ENCODE peak calls at places on chromosomes 6 and 20, in eight cellular contexts. P is choroid plexus epithelial cell; V is AG08395; M is GM12891; Z is fibroblast of mammary gland; X is amygdala; J is dermis blood vessel endothelial cell; E is CD8-positive, alpha-beta T cell. K is an unnamed sample.

GRCh38 chr6:35230950-35231349 is 17.2 kb downstream of the SCUBE3 start:
- DNase-seq in P (no peak), V (no peak), M (no peak), Z (no peak), X (no peak), J (no peak), E (no peak), K (no peak)

GRCh38 chr6:13463327-13463717 is 24.1 kb downstream of the GFOD1 start:
- DNase-seq in P (no peak), V (no peak), M (no peak), Z (no peak), X (no peak), J (no peak), E (no peak), K (no peak)

GRCh38 chr6:113995632-113996031 is 24.7 kb upstream of the HDAC2 start:
- DNase-seq in P (peak), V (peak), M (no peak), Z (peak), X (peak), J (peak), E (no peak), K (peak)

GRCh38 chr20:38927902-38928578 is 1.8 kb downstream of the FAM83D start:
- DNase-seq in P (no peak), V (no peak), M (no peak), Z (no peak), X (no peak), J (no peak), E (no peak), K (no peak)

GRCh38 chr6:89385846-89386245 is 26.2 kb downstream of the RRAGD start:
- DNase-seq in P (no peak), V (no peak), M (no peak), Z (no peak), X (no peak), J (no peak), E (no peak), K (no peak)

GRCh38 chr6:48505621-48506020 is 394.6 kb upstream of the PTCHD4 start:
- DNase-seq in P (no peak), V (no peak), M (no peak), Z (no peak), X (no peak), J (no peak), E (no peak), K (no peak)

GRCh38 chr6:85472744-85473143 is 22.9 kb downstream of the NT5E start:
- DNase-seq in P (peak), V (no peak), M (no peak), Z (no peak), X (no peak), J (no peak), E (no peak), K (no peak)

GRCh38 chr6:33786736-33787135 is 2.2 kb downstream of the LEMD2 start:
- DNase-seq in P (no peak), V (no peak), M (no peak), Z (no peak), X (no peak), J (peak), E (no peak), K (peak)

GRCh38 chr6:31586013-31586412 is at the start of gene LST1:
- DNase-seq in P (no peak), V (no peak), M (no peak), Z (no peak), X (peak), J (no peak), E (no peak), K (no peak)

GRCh38 chr6:91268941-91269340 is 682.1 kb upstream of the MAP3K7 start:
- DNase-seq in P (peak), V (no peak), M (no peak), Z (no peak), X (no peak), J (no peak), E (no peak), K (no peak)

GRCh38 chr20:43531091-43531443 is 23.6 kb downstream of the L3MBTL1 start:
- DNase-seq in P (no peak), V (no peak), M (no peak), Z (no peak), X (no peak), J (no peak), E (no peak), K (no peak)

GRCh38 chr6:11098009-11098408 is 4.4 kb downstream of the SMIM13 start:
- DNase-seq in P (no peak), V (no peak), M (no peak), Z (no peak), X (no peak), J (no peak), E (no peak), K (no peak)

GRCh38 chr6:154276810-154277577 is 79.6 kb downstream of the IPCEF1 start:
- DNase-seq in P (peak), V (peak), M (no peak), Z (peak), X (no peak), J (peak), E (no peak), K (peak)

GRCh38 chr20:24604966-24605365 is 135.5 kb downstream of the SYNDIG1 start:
- DNase-seq in P (no peak), V (no peak), M (no peak), Z (no peak), X (no peak), J (no peak), E (no peak), K (no peak)

GRCh38 chr6:139338845-139339244 is 35.6 kb downstream of the CITED2 start:
- DNase-seq in P (peak), V (peak), M (no peak), Z (peak), X (no peak), J (no peak), E (no peak), K (no peak)

GRCh38 chr20:33640287-33640686 is 21.8 kb upstream of the C20orf144 start:
- DNase-seq in P (peak), V (no peak), M (no peak), Z (no peak), X (no peak), J (no peak), E (no peak), K (no peak)

GRCh38 chr6:38164131-38164481 is 344.6 kb downstream of the ZFAND3 start:
- DNase-seq in P (no peak), V (no peak), M (no peak), Z (no peak), X (no peak), J (no peak), E (no peak), K (no peak)

GRCh38 chr20:56925696-56926101 is 296.6 kb downstream of the TFAP2C start:
- DNase-seq in P (peak), V (no peak), M (no peak), Z (no peak), X (no peak), J (no peak), E (no peak), K (no peak)

GRCh38 chr6:112882381-112882780 is 535.3 kb downstream of the RFPL4B start:
- DNase-seq in P (no peak), V (peak), M (no peak), Z (no peak), X (no peak), J (no peak), E (no peak), K (peak)

GRCh38 chr6:105424177-105424783 is 21.4 kb upstream of the PREP start:
- DNase-seq in P (peak), V (peak), M (peak), Z (peak), X (peak), J (peak), E (peak), K (peak)

GRCh38 chr6:51678905-51679620 is 408.4 kb downstream of the PKHD1 start:
- DNase-seq in P (no peak), V (no peak), M (no peak), Z (no peak), X (no peak), J (no peak), E (no peak), K (no peak)

GRCh38 chr6:99745651-99746050 is 139.0 kb downstream of the PRDM13 start:
- DNase-seq in P (peak), V (peak), M (no peak), Z (no peak), X (no peak), J (no peak), E (no peak), K (no peak)

GRCh38 chr20:2756056-2756611 is 44.3 kb downstream of the CPXM1 start:
- DNase-seq in P (peak), V (peak), M (no peak), Z (peak), X (no peak), J (peak), E (no peak), K (peak)

GRCh38 chr6:161222706-161223234 is 51.1 kb downstream of the AGPAT4 start:
- DNase-seq in P (no peak), V (no peak), M (no peak), Z (no peak), X (no peak), J (no peak), E (no peak), K (no peak)

GRCh38 chr6:168150551-168151444 is 71.8 kb upstream of the FRMD1 start:
- DNase-seq in P (no peak), V (no peak), M (no peak), Z (no peak), X (no peak), J (no peak), E (no peak), K (no peak)

GRCh38 chr6:16712250-16712930 is 48.9 kb downstream of the ATXN1 start:
- DNase-seq in P (no peak), V (no peak), M (no peak), Z (peak), X (no peak), J (peak), E (no peak), K (peak)

GRCh38 chr6:137919837-137920304 is 52.8 kb downstream of the TNFAIP3 start:
- DNase-seq in P (no peak), V (no peak), M (no peak), Z (no peak), X (no peak), J (no peak), E (no peak), K (peak)

GRCh38 chr6:7749493-7749892 is 23.6 kb downstream of the BMP6 start:
- DNase-seq in P (no peak), V (no peak), M (no peak), Z (no peak), X (no peak), J (no peak), E (no peak), K (no peak)

GRCh38 chr6:52361347-52361944 is 505 bp upstream of the PAQR8 start:
- DNase-seq in P (peak), V (peak), M (no peak), Z (peak), X (no peak), J (no peak), E (peak), K (no peak)

GRCh38 chr6:156777866-156778614 is 862 bp downstream of the ARID1B start:
- DNase-seq in P (peak), V (peak), M (no peak), Z (peak), X (peak), J (peak), E (peak), K (peak)

GRCh38 chr20:44396369-44396768 is 40.9 kb downstream of the HNF4A start:
- DNase-seq in P (no peak), V (no peak), M (no peak), Z (no peak), X (no peak), J (no peak), E (no peak), K (no peak)

GRCh38 chr20:19784511-19785172 is 26.6 kb downstream of the RIN2 start:
- DNase-seq in P (peak), V (peak), M (peak), Z (peak), X (peak), J (peak), E (no peak), K (peak)

GRCh38 chr20:63100926-63101699 is 94.3 kb upstream of the BHLHE23 start:
- DNase-seq in P (no peak), V (no peak), M (no peak), Z (no peak), X (no peak), J (no peak), E (no peak), K (no peak)